ENCODE peak calls at places on chromosomes 12 and 14, in five cellular contexts. One of them, this sample, is unnamed. For H3K4me1, the result is how much of the 10 kb centered on the place peaks cover.

GRCh38 chr12:54200412-54200811 is 11.6 kb upstream of the SMUG1 start:
- DNase-seq in HepG2: no peak
- DNase-seq in A549: no peak
- DNase-seq in ovary: no peak
- DNase-seq in stomach: no peak
- DNase-seq in this sample: no peak

GRCh38 chr14:95458459-95458858 is 58.0 kb downstream of the SYNE3 start:
- DNase-seq in HepG2: no peak
- DNase-seq in ovary: no peak
- DNase-seq in stomach: no peak
- DNase-seq in A549: no peak
- DNase-seq in this sample: no peak

GRCh38 chr14:104886690-104887622 is 21.9 kb downstream of the CEP170B start:
- DNase-seq in stomach: no peak
- DNase-seq in ovary: peak
- DNase-seq in HepG2: no peak
- DNase-seq in A549: no peak
- DNase-seq in this sample: peak

GRCh38 chr14:93333631-93334095 is 827 bp upstream of the BTBD7 start:
- DNase-seq in A549: no peak
- DNase-seq in ovary: no peak
- DNase-seq in stomach: no peak
- DNase-seq in HepG2: no peak
- DNase-seq in this sample: no peak

GRCh38 chr14:57575482-57575881 is 81.8 kb upstream of the CCDC198 start:
- DNase-seq in A549: no peak
- DNase-seq in stomach: no peak
- DNase-seq in HepG2: no peak
- DNase-seq in ovary: no peak
- DNase-seq in this sample: no peak

GRCh38 chr12:52243774-52244614 is 11.0 kb downstream of the KRT7 start:
- DNase-seq in HepG2: peak
- DNase-seq in ovary: peak
- DNase-seq in stomach: peak
- DNase-seq in A549: peak
- DNase-seq in this sample: peak

GRCh38 chr14:69204753-69205152 is 13.5 kb downstream of the EXD2 start:
- DNase-seq in A549: no peak
- DNase-seq in stomach: no peak
- DNase-seq in HepG2: no peak
- DNase-seq in ovary: no peak
- DNase-seq in this sample: no peak

GRCh38 chr14:75553157-75553556 is 25.3 kb upstream of the FLVCR2 start:
- DNase-seq in HepG2: no peak
- DNase-seq in ovary: no peak
- DNase-seq in stomach: no peak
- DNase-seq in A549: no peak
- DNase-seq in this sample: no peak

GRCh38 chr14:95006479-95006878 is 150.8 kb downstream of the DICER1 start:
- DNase-seq in stomach: no peak
- DNase-seq in HepG2: no peak
- DNase-seq in A549: no peak
- DNase-seq in ovary: no peak
- DNase-seq in this sample: no peak

GRCh38 chr14:56585461-56586084 is 6.0 kb downstream of the TMEM260 start:
- DNase-seq in A549: no peak
- DNase-seq in HepG2: no peak
- DNase-seq in ovary: no peak
- DNase-seq in stomach: no peak
- DNase-seq in this sample: no peak

GRCh38 chr12:49264466-49264872 is 413 bp upstream of the TUBA1C start:
- DNase-seq in A549: peak
- DNase-seq in HepG2: no peak
- DNase-seq in stomach: peak
- DNase-seq in ovary: no peak
- DNase-seq in this sample: no peak

GRCh38 chr12:27785882-27786570 is 6.0 kb upstream of the MANSC4 start:
- DNase-seq in stomach: no peak
- DNase-seq in ovary: no peak
- DNase-seq in HepG2: no peak
- DNase-seq in A549: no peak
- DNase-seq in this sample: no peak

GRCh38 chr12:19397534-19397933 is 41.8 kb upstream of the AEBP2 start:
- DNase-seq in A549: no peak
- DNase-seq in stomach: no peak
- DNase-seq in HepG2: no peak
- DNase-seq in ovary: no peak
- DNase-seq in this sample: no peak

GRCh38 chr12:120652671-120653435 is 12.4 kb downstream of the CABP1 start:
- DNase-seq in stomach: no peak
- DNase-seq in ovary: no peak
- DNase-seq in A549: no peak
- DNase-seq in HepG2: no peak
- DNase-seq in this sample: no peak

GRCh38 chr12:123983822-123984485 is 10.9 kb downstream of the ZNF664 start:
- DNase-seq in A549: peak
- DNase-seq in ovary: peak
- DNase-seq in HepG2: peak
- DNase-seq in stomach: peak
- DNase-seq in this sample: no peak

GRCh38 chr12:123916729-123917128 is 55.9 kb downstream of the CCDC92 start:
- DNase-seq in ovary: no peak
- DNase-seq in A549: no peak
- DNase-seq in stomach: no peak
- DNase-seq in HepG2: no peak
- DNase-seq in this sample: no peak

GRCh38 chr12:28328967-28329366 is 138.7 kb downstream of the CCDC91 start:
- DNase-seq in A549: no peak
- DNase-seq in stomach: no peak
- DNase-seq in ovary: no peak
- DNase-seq in HepG2: no peak
- DNase-seq in this sample: no peak

GRCh38 chr12:47280543-47281330 is 201.0 kb upstream of the AMIGO2 start:
- DNase-seq in stomach: no peak
- DNase-seq in A549: no peak
- DNase-seq in ovary: no peak
- DNase-seq in HepG2: no peak
- DNase-seq in this sample: no peak

GRCh38 chr12:68097386-68097785 is 62.2 kb downstream of the IFNG start:
- DNase-seq in A549: no peak
- DNase-seq in HepG2: no peak
- DNase-seq in stomach: no peak
- DNase-seq in ovary: no peak
- DNase-seq in this sample: no peak

GRCh38 chr12:115758886-115759620 is 518.4 kb downstream of the MED13L start:
- DNase-seq in stomach: no peak
- DNase-seq in A549: no peak
- DNase-seq in HepG2: no peak
- DNase-seq in ovary: no peak
- DNase-seq in this sample: no peak

GRCh38 chr14:75430106-75430505 is 2.3 kb downstream of the JDP2 start:
- DNase-seq in A549: no peak
- DNase-seq in stomach: no peak
- DNase-seq in HepG2: no peak
- DNase-seq in ovary: peak
- DNase-seq in this sample: peak

GRCh38 chr14:104448321-104448720 is 131.2 kb upstream of the C14orf180 start:
- DNase-seq in HepG2: no peak
- DNase-seq in A549: no peak
- DNase-seq in ovary: no peak
- DNase-seq in stomach: no peak
- DNase-seq in this sample: no peak

GRCh38 chr14:89571502-89571901 is 154.5 kb upstream of the FOXN3 start:
- DNase-seq in A549: no peak
- DNase-seq in HepG2: no peak
- DNase-seq in stomach: no peak
- DNase-seq in ovary: no peak
- DNase-seq in this sample: no peak

GRCh38 chr14:64220466-64220865 is 73.7 kb downstream of the ESR2 start:
- DNase-seq in A549: no peak
- DNase-seq in stomach: no peak
- DNase-seq in ovary: peak
- DNase-seq in HepG2: no peak
- DNase-seq in this sample: peak

GRCh38 chr14:45287609-45288008 is 34.6 kb upstream of the MIS18BP1 start:
- DNase-seq in A549: no peak
- DNase-seq in HepG2: no peak
- DNase-seq in stomach: no peak
- DNase-seq in ovary: no peak
- DNase-seq in this sample: no peak

GRCh38 chr14:78143489-78144145 is 26.6 kb upstream of the NRXN3 start:
- DNase-seq in stomach: no peak
- DNase-seq in ovary: no peak
- DNase-seq in A549: peak
- DNase-seq in HepG2: no peak
- DNase-seq in this sample: no peak

GRCh38 chr12:121788176-121788818 is 5.2 kb downstream of the RHOF start:
- DNase-seq in stomach: no peak
- DNase-seq in HepG2: no peak
- DNase-seq in A549: no peak
- DNase-seq in ovary: no peak
- DNase-seq in this sample: no peak

GRCh38 chr14:80164991-80165390 is 46.3 kb downstream of the DIO2 start:
- DNase-seq in ovary: no peak
- DNase-seq in HepG2: no peak
- DNase-seq in A549: no peak
- DNase-seq in stomach: no peak
- DNase-seq in this sample: no peak

GRCh38 chr12:113180333-113180732 is 4.9 kb downstream of the DDX54 start:
- DNase-seq in HepG2: no peak
- DNase-seq in stomach: no peak
- DNase-seq in A549: no peak
- DNase-seq in ovary: no peak
- DNase-seq in this sample: no peak

DNA sequence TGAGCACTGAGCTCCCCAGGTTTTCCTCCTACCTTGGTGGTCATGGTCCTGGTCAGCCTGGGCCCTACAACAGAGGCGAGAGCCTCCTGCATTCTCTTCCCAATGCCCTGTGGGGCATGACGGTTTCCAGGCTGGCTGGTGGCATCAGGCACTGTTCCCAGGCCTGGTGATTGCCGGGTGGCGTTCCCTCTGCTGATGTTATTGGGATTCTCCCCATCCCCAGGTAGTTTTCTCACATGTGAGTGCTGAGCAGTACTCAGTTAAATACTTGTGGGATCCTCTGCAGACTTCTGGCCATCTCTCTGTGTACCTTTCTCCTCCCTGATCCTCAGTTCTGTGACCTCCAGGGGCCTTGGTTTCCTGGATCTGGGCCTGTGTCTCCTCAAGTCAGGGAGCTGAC is 15.8 kb downstream of the C1R start:
- DNase-seq in A549: no peak
- DNase-seq in stomach: no peak
- DNase-seq in HepG2: no peak
- DNase-seq in ovary: no peak
- DNase-seq in this sample: no peak
- H3K4me1 ChIP-seq in A549: under half
- H3K4me1 ChIP-seq in stomach: under half
- H3K4me1 ChIP-seq in HepG2: under half
- H3K4me1 ChIP-seq in ovary: under half
- H3K4me1 ChIP-seq in this sample: under half

DNA sequence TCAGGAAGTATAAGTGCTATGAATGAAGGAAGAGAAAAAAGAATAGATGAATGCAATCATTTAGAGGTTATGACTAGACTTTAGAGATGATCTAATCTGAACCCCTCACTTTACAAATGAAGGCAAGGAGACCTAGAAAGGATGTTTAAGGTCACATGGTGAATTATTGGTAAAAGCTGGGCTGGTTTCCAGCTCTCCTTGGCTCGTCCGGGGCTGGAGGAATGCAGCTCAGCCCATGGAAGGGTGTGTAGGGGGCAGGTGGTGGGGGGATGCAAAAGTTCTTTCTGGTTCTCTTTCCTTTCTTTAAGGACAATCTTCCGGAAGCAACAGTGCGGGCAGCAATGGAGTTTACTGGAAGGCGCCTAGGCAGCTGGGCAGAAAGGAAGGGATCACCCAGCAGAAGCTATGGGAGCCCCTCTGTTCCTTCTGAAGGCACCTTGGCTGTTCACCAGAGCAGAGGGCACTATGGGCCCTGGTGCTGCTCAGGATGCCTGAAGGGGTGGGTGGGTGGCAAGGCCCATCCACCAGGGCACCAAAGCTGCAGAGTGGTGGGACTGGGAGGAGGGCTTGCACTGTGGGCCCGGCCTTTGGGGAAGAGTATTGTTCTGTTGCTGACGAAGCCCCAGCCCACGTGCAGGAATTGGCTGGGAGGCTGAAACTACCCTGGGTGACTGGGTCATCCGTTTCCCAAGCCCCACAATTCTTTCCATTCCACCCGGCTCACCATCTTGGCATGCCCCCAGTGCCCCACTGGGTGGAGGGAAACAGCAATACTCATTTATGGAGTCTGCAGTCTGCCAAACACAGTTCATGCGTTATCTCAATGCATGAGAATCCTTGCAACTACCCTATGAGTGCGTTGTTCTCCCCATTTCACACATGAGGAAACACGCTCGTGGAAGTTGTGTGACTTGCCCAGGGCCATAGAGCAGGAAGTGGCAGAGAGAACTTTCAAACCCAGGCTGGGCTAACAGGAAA is 78.2 kb downstream of the IRF2BPL start:
- DNase-seq in stomach: no peak
- DNase-seq in A549: no peak
- DNase-seq in ovary: no peak
- DNase-seq in HepG2: no peak
- DNase-seq in this sample: no peak
- TF ChIP-seq EP300 in stomach: no peak
- TF ChIP-seq EP300 in A549: no peak
- TF ChIP-seq EP300 in ovary: no peak
- TF ChIP-seq EP300 in HepG2: no peak
- TF ChIP-seq EP300 in this sample: no peak

GRCh38 chr12:12811343-12811742 is 1.8 kb upstream of the DDX47 start:
- DNase-seq in HepG2: no peak
- DNase-seq in ovary: no peak
- DNase-seq in A549: no peak
- DNase-seq in stomach: no peak
- DNase-seq in this sample: no peak
- H3K4me1 ChIP-seq in HepG2: half or more
- H3K4me1 ChIP-seq in ovary: under half
- H3K4me1 ChIP-seq in A549: half or more
- H3K4me1 ChIP-seq in stomach: under half
- H3K4me1 ChIP-seq in this sample: under half

GRCh38 chr14:36268957-36269734 is 51.3 kb downstream of the MBIP start:
- DNase-seq in HepG2: no peak
- DNase-seq in ovary: no peak
- DNase-seq in stomach: no peak
- DNase-seq in A549: no peak
- DNase-seq in this sample: no peak
- TF ChIP-seq EP300 in HepG2: no peak
- TF ChIP-seq EP300 in ovary: no peak
- TF ChIP-seq EP300 in stomach: no peak
- TF ChIP-seq EP300 in A549: no peak
- TF ChIP-seq EP300 in this sample: no peak

This sample was measured in sigmoid colon.